ENCODE peak calls at places on chromosomes 13 and 19, in six cellular contexts. W is neural progenitor cell, V is Peyer's patch, K is stomach, M is cardiac muscle cell, E is tibial artery. A is an unnamed sample.
A peak's percentile ranks its signal among the peaks of the same experiment; 100 is the strongest.

GRCh38 chr13:21703846-21704245 is 33.0 kb downstream of the FGF9 start:
- DNase-seq in W (no peak), V (no peak), K (no peak), M (no peak), E (no peak), A (no peak)

GRCh38 chr13:29548722-29549446 is 46.6 kb downstream of the SLC7A1 start:
- DNase-seq in W (no peak), V (no peak), K (no peak), M (peak; percentile 30), E (no peak), A (no peak)

GRCh38 chr13:110836600-110836903 is 78.3 kb downstream of the ANKRD10 start:
- DNase-seq in W (no peak), V (no peak), K (no peak), M (no peak), E (no peak), A (no peak)

GRCh38 chr13:30002577-30002976 is 152.2 kb upstream of the UBL3 start:
- DNase-seq in W (no peak), V (no peak), K (no peak), M (no peak), E (no peak), A (no peak)

GRCh38 chr13:29901714-29902631 is 51.6 kb upstream of the UBL3 start:
- DNase-seq in W (no peak), V (no peak), K (no peak), M (no peak), E (no peak), A (peak; percentile 16)

GRCh38 chr19:4067396-4068057 is 828 bp upstream of the ZBTB7A start:
- DNase-seq in W (peak; percentile 64), V (peak; percentile 83), K (no peak), M (peak; percentile 50), E (no peak), A (no peak)

GRCh38 chr13:27770809-27771208 is 21.5 kb upstream of the GSX1 start:
- DNase-seq in W (peak; percentile 56), V (no peak), K (no peak), M (no peak), E (no peak), A (no peak)

GRCh38 chr19:39317476-39317875 is 3.2 kb downstream of the LRFN1 start:
- DNase-seq in W (no peak), V (no peak), K (no peak), M (no peak), E (no peak), A (no peak)

GRCh38 chr13:79534596-79534995 is 53.6 kb downstream of the NDFIP2 start:
- DNase-seq in W (no peak), V (no peak), K (no peak), M (no peak), E (no peak), A (no peak)

GRCh38 chr13:44815507-44816074 is 173.7 kb downstream of the NUFIP1 start:
- DNase-seq in W (peak; percentile 41), V (no peak), K (no peak), M (peak; percentile 18), E (peak; percentile 43), A (no peak)

GRCh38 chr13:79654520-79654919 is 173.6 kb downstream of the NDFIP2 start:
- DNase-seq in W (no peak), V (no peak), K (no peak), M (no peak), E (no peak), A (no peak)

DNA sequence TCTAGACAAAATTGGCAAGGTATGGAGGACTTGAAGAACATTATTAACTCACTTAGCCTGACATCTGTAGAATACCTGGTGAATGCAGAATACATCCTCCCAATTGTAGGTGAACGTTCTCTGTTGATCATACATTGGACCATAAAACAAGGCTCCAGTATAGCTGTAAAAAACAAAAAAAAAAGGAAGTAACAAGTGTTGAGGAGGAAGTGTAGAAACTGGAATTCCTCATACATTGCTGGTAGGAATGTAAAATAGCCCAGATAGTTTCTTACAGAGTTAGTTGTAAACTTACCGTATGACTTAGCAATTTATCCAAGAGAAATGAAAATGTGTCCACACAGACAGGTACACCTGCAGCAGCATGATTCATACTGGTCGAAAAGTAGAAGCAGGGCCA is 44.8 kb downstream of the TSSK6 start:
- DNase-seq in W (no peak), V (no peak), K (no peak), M (no peak), E (no peak), A (no peak)
- H3K4me3 ChIP-seq in W (no peak overlapping the region), V (no peak overlapping the region), K (no peak overlapping the region), M (no peak overlapping the region), E (no peak overlapping the region), A (no peak overlapping the region)

DNA sequence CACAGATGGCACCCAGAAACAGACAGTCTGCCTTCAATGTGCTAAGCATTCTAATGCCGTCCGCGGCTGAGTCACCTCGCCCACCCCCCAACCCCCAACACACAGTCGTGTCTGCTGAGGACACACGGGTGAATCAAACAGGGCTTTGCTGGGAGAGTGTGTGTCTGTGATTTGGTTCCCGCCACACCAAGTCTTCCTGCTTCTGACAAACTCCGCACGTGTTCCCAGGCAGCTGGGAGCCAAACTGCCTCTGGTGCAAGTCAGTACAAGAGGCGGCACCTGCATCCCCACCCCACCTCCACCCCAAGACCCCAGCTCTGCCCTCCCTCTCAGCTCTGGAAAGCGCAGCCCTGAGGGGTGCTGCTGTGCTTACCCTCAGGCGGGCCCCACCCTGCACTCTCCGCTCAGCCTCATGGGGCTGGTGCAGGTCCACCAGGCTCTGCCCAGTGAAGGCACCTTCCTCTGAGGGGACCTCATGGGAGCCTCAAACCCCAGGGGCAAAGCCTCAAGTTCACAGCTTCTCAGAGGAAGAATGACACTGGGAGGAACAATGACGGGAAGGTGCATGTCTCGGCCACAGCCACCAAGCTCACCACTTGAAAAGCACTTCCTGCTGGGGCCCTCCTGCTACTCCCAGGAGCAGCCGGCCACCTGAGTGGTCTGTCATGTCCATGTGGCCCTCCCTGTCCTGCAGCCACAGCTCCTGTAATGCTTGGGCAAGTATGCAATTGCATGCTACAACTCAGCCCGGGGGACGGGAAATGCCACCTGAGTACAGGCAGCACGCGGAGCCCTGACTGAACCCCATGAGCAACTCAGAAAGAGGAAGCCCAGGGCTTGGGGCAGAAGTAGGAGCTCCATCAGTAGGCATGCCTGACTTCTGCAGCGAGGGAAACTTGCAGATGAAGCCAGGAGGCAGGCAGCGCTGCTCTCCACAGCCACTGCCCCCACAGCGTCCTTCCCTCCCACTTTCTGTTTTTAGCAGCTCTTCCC is 15.1 kb upstream of the SLC35E1 start:
- DNase-seq in W (no peak), V (no peak), K (no peak), M (peak; percentile 63), E (peak; percentile 52), A (no peak)
- H3K27ac ChIP-seq in W (no peak overlapping the region), V (peak overlapping the region; percentile 84), K (peak overlapping the region; percentile 3), M (peak overlapping the region; percentile 79), E (peak overlapping the region; percentile 42), A (peak overlapping the region; percentile 77)

GRCh38 chr13:94177041-94177440 is 302.4 kb downstream of the DCT start:
- DNase-seq in W (no peak), V (no peak), K (no peak), M (no peak), E (no peak), A (no peak)
- TF ChIP-seq CTCF in W (no peak), V (no peak), K (no peak), M (no peak), E (no peak), A (no peak)

GRCh38 chr19:8148410-8149231 is 771 bp downstream of the FBN3 start:
- DNase-seq in W (peak; percentile 85), V (no peak), K (no peak), M (peak; percentile 67), E (no peak), A (no peak)
- H3K4me3 ChIP-seq in W (peak overlapping the region; percentile 90), V (peak overlapping the region; percentile 35), K (peak overlapping the region; percentile 26), M (peak overlapping the region; percentile 55), E (no peak overlapping the region), A (peak overlapping the region; percentile 53)

DNA sequence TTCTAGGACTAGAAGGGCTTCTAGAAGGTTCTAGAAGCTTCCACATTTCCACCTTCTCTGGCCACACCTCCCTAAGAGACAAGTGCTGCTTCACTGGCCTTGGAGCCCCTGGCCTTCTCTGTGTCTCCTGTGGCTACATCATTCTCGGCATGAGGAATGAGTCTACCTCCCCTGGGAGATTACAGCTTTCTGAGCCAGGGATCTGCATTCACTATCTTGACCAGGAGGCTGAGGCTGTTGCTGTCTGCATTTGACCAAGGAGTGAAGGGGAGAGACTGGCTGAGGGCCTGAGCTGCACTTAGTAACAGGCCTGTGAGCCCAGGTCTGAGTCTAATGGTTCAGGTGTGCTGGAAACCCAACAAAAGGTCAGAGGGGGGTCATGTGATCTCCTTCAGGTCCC is 5.3 kb downstream of the CPAMD8 start:
- DNase-seq in W (no peak), V (no peak), K (no peak), M (no peak), E (no peak), A (no peak)
- H3K27ac ChIP-seq in W (no peak overlapping the region), V (no peak overlapping the region), K (no peak overlapping the region), M (no peak overlapping the region), E (no peak overlapping the region), A (no peak overlapping the region)

GRCh38 chr19:8366121-8366581 is 2.2 kb downstream of the ANGPTL4 start:
- DNase-seq in W (no peak), V (peak; percentile 28), K (no peak), M (no peak), E (no peak), A (no peak)

GRCh38 chr19:8361921-8362793 is 1.8 kb upstream of the ANGPTL4 start:
- DNase-seq in W (no peak), V (peak; percentile 93), K (peak; percentile 98), M (peak; percentile 89), E (peak; percentile 97), A (peak; percentile 93)

GRCh38 chr19:8366961-8367326 is 3.0 kb downstream of the ANGPTL4 start:
- DNase-seq in W (no peak), V (no peak), K (no peak), M (no peak), E (no peak), A (no peak)

GRCh38 chr19:8367327-8368001 is 3.5 kb downstream of the ANGPTL4 start:
- DNase-seq in W (peak; percentile 68), V (peak; percentile 78), K (peak; percentile 96), M (peak; percentile 60), E (peak; percentile 73), A (peak; percentile 91)

DNA sequence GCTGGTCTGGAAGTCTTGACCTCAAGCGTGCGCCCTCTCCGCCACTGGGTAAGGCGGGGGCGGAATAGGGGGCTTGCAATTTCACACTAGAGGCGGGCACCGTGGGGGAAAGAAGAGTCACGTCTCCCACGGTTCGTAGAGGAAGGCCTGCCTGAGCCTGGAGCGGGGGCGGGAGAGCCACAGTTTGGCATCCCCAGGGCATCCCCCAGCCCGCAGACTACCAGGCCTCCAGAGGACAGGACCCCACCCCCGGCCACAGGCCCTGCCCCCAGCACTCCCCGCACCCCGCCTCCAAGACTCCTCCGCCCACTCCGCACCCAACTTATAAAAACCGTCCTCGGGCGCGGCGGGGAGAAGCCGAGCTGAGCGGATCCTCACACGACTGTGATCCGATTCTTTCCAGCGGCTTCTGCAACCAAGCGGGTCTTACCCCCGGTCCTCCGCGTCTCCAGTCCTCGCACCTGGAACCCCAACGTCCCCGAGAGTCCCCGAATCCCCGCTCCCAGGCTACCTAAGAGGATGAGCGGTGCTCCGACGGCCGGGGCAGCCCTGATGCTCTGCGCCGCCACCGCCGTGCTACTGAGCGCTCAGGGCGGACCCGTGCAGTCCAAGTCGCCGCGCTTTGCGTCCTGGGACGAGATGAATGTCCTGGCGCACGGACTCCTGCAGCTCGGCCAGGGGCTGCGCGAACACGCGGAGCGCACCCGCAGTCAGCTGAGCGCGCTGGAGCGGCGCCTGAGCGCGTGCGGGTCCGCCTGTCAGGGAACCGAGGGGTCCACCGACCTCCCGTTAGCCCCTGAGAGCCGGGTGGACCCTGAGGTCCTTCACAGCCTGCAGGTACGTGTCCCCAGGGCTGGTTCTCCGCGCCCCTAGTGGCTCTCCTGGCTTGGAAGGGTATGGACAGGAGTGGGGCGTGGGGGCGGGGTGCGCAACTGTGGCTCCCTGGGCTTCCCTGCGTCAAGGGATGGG is at the start of gene ANGPTL4:
- DNase-seq in W (peak; percentile 83), V (peak; percentile 85), K (peak; percentile 82), M (peak; percentile 66), E (peak; percentile 74), A (peak; percentile 77)
- TF ChIP-seq CTCF in W (peak; percentile 31), V (peak; percentile 23), K (peak; percentile 10), M (peak; percentile 29), E (peak; percentile 10), A (peak; percentile 48)

A was measured in left ventricle myocardium inferior.